ENCODE peak calls at places on chromosomes 16 and 17, in four cellular contexts. V, I, E and H are unnamed samples.

GRCh38 chr17:78278139-78278741 is 46.8 kb downstream of the TMEM235 start:
- DNase-seq in E (no peak), I (peak), V (no peak), H (no peak)

GRCh38 chr17:75822119-75822799 is 21.9 kb downstream of the UNC13D start:
- DNase-seq in E (no peak), V (no peak), I (no peak), H (no peak)

GRCh38 chr17:933168-934083 is 46.1 kb downstream of the NXN start:
- DNase-seq in I (peak), E (peak), V (peak), H (peak)

GRCh38 chr17:77802811-77803220 is 155.7 kb upstream of the TNRC6C start:
- DNase-seq in I (no peak), E (no peak), V (peak), H (no peak)

GRCh38 chr17:65593870-65594584 is 32.6 kb upstream of the AXIN2 start:
- DNase-seq in E (no peak), V (peak), I (no peak), H (no peak)

GRCh38 chr16:2836646-2837508 is 6.8 kb downstream of the ZG16B start:
- DNase-seq in E (no peak), I (no peak), V (no peak), H (no peak)

GRCh38 chr16:14455577-14455976 is 174.5 kb downstream of the PARN start:
- DNase-seq in V (peak), E (peak), I (peak), H (peak)

GRCh38 chr17:72580321-72581127 is 459.7 kb downstream of the SOX9 start:
- DNase-seq in I (no peak), V (no peak), E (peak), H (peak)

GRCh38 chr17:1894753-1895339 is 65.0 kb downstream of the RPA1 start:
- DNase-seq in I (no peak), E (no peak), V (no peak), H (no peak)

GRCh38 chr17:76004750-76005262 is 4.2 kb downstream of the CDK3 start:
- DNase-seq in I (no peak), V (peak), E (no peak), H (no peak)

GRCh38 chr17:18191967-18192366 is 8.3 kb downstream of the ALKBH5 start:
- DNase-seq in V (no peak), E (no peak), I (no peak), H (no peak)

GRCh38 chr17:17859909-17860760 is 23.3 kb upstream of the SREBF1 start:
- DNase-seq in V (peak), E (peak), I (peak), H (peak)

GRCh38 chr16:27335349-27336052 is 21.7 kb downstream of the IL4R start:
- DNase-seq in E (no peak), V (peak), I (no peak), H (no peak)

GRCh38 chr17:48795444-48796162 is 21.4 kb downstream of the TTLL6 start:
- DNase-seq in E (peak), V (peak), I (no peak), H (peak)

GRCh38 chr16:25051446-25052160 is 36.4 kb upstream of the ARHGAP17 start:
- DNase-seq in V (peak), E (no peak), I (no peak), H (no peak)

GRCh38 chr16:56930516-56931252 is 1.3 kb upstream of the HERPUD1 start:
- DNase-seq in I (no peak), V (no peak), E (no peak), H (no peak)

GRCh38 chr16:59605706-59606105 is 871.6 kb upstream of the GOT2 start:
- DNase-seq in V (no peak), E (no peak), I (no peak), H (no peak)

GRCh38 chr17:40605301-40605700 is 40.0 kb upstream of the CCR7 start:
- DNase-seq in V (no peak), I (no peak), E (no peak), H (no peak)

GRCh38 chr17:82198092-82198491 is 14.6 kb downstream of the CCDC57 start:
- DNase-seq in E (no peak), I (no peak), V (no peak), H (no peak)

GRCh38 chr17:79931517-79932309 is 92.5 kb upstream of the CBX4 start:
- DNase-seq in E (peak), V (peak), I (no peak), H (no peak)

GRCh38 chr16:56203052-56203451 is 11.8 kb downstream of the GNAO1 start:
- DNase-seq in I (peak), V (peak), E (peak), H (peak)

GRCh38 chr16:72198021-72198420 is 26.1 kb upstream of the PMFBP1 start:
- DNase-seq in E (no peak), I (no peak), V (peak), H (no peak)

GRCh38 chr16:86101135-86101911 is 202.4 kb downstream of the IRF8 start:
- DNase-seq in V (no peak), I (no peak), E (no peak), H (no peak)

GRCh38 chr16:74936902-74937560 is 47.9 kb downstream of the WDR59 start:
- DNase-seq in E (no peak), I (no peak), V (peak), H (peak)

GRCh38 chr16:86899757-86900156 is 321.4 kb downstream of the FOXL1 start:
- DNase-seq in V (peak), I (no peak), E (no peak), H (no peak)

GRCh38 chr16:50839920-50840729 is 98.2 kb downstream of the CYLD start:
- DNase-seq in V (no peak), I (no peak), E (no peak), H (no peak)

GRCh38 chr17:69961488-69962145 is 113.4 kb upstream of the KCNJ16 start:
- DNase-seq in V (peak), I (peak), E (no peak), H (no peak)

GRCh38 chr17:59652119-59652518 is 32.4 kb downstream of the CLTC start:
- DNase-seq in V (peak), E (no peak), I (no peak), H (no peak)

GRCh38 chr16:66400503-66401380 is 26.4 kb upstream of the BEAN1 start:
- DNase-seq in E (no peak), V (no peak), I (no peak), H (no peak)

GRCh38 chr16:27474921-27475320 is 72.9 kb downstream of the IL21R start:
- DNase-seq in E (no peak), V (no peak), I (no peak), H (no peak)

GRCh38 chr16:12271006-12271405 is 294.5 kb downstream of the SNX29 start:
- DNase-seq in I (peak), E (peak), V (peak), H (no peak)

GRCh38 chr16:51573191-51573590 is 422.1 kb upstream of the SALL1 start:
- DNase-seq in V (no peak), E (no peak), I (no peak), H (no peak)

GRCh38 chr16:12166271-12166670 is 189.7 kb downstream of the SNX29 start:
- DNase-seq in E (no peak), I (no peak), V (no peak), H (no peak)

DNA sequence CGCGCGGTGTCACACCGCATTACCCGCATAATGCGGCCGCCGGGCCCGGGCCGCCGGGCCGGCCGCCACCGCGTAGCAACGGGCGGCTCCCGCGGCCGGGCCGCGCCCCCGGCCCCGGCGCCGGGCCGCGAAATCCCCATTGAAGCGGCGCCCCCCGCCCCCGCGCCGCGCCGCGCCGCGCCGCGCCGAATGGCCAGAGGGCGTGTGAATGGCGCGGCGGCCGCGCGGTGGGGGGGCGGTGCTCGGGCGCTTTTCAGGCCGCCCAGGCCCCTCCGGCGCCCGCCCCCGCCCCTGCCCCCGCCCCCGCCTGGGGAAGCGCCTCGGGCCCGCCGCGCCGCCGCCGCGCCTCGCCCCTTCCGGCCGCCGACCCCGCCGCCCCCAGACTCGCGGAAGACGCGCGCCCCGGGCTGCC is 46.9 kb downstream of the WNT3 start:
- DNase-seq in V (no peak), I (peak), E (no peak), H (peak)
- TF ChIP-seq RFX5 in V (no peak), I (no peak), E (no peak), H (no peak)

GRCh38 chr17:74011963-74012362 is 191.5 kb upstream of the RPL38 start:
- DNase-seq in V (no peak), E (no peak), I (no peak), H (no peak)
- TF ChIP-seq USF2 in V (no peak), E (no peak), I (no peak), H (no peak)

DNA sequence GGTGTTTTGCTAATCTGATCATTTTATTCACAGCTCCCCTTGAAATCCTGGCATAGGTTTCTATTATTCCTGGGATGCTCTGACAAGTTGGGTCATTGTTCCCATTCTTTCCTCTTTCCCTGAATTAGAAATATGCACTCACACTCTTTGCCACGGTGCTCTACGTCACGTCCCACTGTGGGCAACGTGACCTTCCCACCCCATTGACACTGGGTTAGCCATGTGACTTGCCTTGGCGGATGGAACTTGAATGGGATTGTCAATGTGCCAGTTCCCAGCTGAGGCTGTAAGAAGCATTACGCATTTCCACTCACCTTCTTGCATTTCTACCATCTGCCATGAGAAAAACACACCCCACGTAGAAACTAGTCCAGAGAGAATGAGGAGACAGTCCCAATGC is 492.4 kb downstream of the SHISA9 start:
- DNase-seq in E (no peak), V (no peak), I (no peak), H (no peak)
- TF ChIP-seq MAZ in E (no peak), V (no peak), I (no peak), H (no peak)

GRCh38 chr16:23428351-23428750 is 24.6 kb downstream of the COG7 start:
- DNase-seq in E (no peak), I (no peak), V (no peak), H (peak)
- TF ChIP-seq RFX5 in E (no peak), I (no peak), V (no peak), H (no peak)

DNA sequence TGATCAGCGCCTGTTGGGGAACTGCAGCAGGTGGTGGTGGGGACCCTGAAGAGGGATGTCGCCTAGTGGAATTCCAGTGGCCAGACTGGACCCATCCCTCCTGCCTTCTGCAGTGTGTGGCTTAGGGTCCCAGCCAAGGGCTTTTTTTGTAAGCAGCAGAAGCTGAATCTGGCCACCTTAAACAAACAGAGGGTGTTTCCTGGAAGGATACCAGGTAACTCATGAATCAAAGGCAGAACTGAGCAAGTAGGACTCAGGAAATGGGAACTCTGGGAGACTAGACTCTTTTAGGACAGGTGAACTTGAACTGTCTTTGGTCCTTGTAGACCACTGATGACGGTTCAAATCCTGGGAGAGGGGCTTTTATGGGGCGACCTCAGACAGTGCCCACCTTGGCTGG is 124.0 kb downstream of the ABCC6 start:
- DNase-seq in I (no peak), V (no peak), E (no peak), H (no peak)
- TF ChIP-seq USF2 in I (no peak), V (no peak), E (no peak), H (no peak)

GRCh38 chr17:43683928-43684653 is 22.4 kb upstream of the MEOX1 start:
- DNase-seq in I (no peak), V (no peak), E (no peak), H (no peak)
- TF ChIP-seq MAZ in I (no peak), V (no peak), E (no peak), H (no peak)

GRCh38 chr17:30414486-30414885 is 35.8 kb downstream of the CPD start:
- DNase-seq in V (peak), I (no peak), E (no peak), H (no peak)

GRCh38 chr17:30415491-30415890 is 36.8 kb downstream of the CPD start:
- DNase-seq in V (peak), I (no peak), E (no peak), H (no peak)

GRCh38 chr17:30413109-30413508 is 34.4 kb downstream of the CPD start:
- DNase-seq in E (no peak), V (peak), I (no peak), H (no peak)
- TF ChIP-seq RFX5 in E (no peak), V (no peak), I (no peak), H (no peak)

DNA sequence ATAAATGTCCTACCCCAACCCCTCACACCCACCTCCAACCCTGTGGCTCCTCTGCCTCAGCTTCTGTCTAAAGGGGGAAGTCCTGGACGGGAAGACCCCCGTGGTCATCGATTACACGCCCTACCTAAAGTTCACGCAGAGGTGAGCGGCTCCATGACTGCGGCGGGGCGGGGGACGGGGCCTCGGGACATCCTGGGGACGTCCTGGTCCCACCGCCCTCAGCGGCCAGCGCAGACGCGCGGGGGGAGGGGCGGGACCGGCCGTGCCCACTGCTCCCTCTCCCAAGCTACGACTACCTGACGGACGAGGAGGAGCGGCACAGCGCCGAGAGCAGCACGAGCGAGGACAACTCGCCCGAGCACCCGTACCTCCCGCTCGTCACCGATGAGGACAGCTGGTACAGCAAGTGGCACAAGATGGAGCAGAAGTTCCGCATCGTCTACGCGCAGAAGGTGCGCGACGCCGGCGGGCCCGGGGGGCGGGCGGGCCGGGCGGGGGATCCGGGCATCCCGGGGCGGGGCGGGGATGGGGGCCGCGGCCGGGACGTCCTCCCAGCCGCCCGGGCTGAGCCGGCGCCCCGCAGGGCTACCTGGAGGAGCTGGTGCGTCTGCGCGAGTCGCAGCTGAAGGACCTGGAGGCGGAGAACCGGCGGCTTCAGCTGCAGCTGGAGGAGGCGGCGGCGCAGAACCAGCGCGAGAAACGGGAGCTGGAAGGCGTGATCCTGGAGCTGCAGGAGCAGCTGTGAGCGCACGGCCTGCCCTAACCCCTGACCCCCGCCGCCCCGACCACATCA is 6.7 kb downstream of the RUNDC3A start:
- DNase-seq in V (no peak), I (peak), E (no peak), H (peak)
- TF ChIP-seq USF2 in V (no peak), I (no peak), E (no peak), H (no peak)

GRCh38 chr17:63421681-63422645 is 24.1 kb downstream of the CYB561 start:
- DNase-seq in E (no peak), I (no peak), V (no peak), H (no peak)

GRCh38 chr17:63419949-63420867 is 25.9 kb downstream of the CYB561 start:
- DNase-seq in V (no peak), I (peak), E (no peak), H (no peak)

GRCh38 chr17:63419398-63419797 is 26.7 kb downstream of the CYB561 start:
- DNase-seq in V (no peak), E (no peak), I (no peak), H (no peak)

GRCh38 chr17:63420868-63421680 is 25.0 kb downstream of the CYB561 start:
- DNase-seq in V (no peak), I (no peak), E (no peak), H (no peak)

GRCh38 chr17:63418540-63418939 is 27.6 kb downstream of the CYB561 start:
- DNase-seq in I (no peak), E (no peak), V (no peak), H (no peak)
- TF ChIP-seq MAZ in I (no peak), E (no peak), V (no peak), H (no peak)

GRCh38 chr17:8192070-8192815 is 2.3 kb upstream of the BORCS6 start:
- DNase-seq in V (peak), E (peak), I (peak), H (peak)
- TF ChIP-seq RFX5 in V (no peak), E (no peak), I (no peak), H (no peak)